ENCODE peak calls at places on chromosomes 11 and 22, in five cellular contexts. H is psoas muscle, F is heart right ventricle, E is HCT116, Z is small intestine. B is an unnamed sample.

GRCh38 chr11:96748639-96749370 is 359.0 kb downstream of the JRKL start:
- DNase-seq in H (no peak), F (no peak), E (no peak), Z (no peak), B (no peak)

GRCh38 chr22:36860821-36861659 is at the start of gene NCF4:
- DNase-seq in H (peak; percentile 55), F (peak; percentile 57), E (no peak), Z (peak; percentile 45), B (peak; percentile 70)

GRCh38 chr22:29722151-29722550 is 2.3 kb downstream of the CABP7 start:
- DNase-seq in H (no peak), F (no peak), E (no peak), Z (no peak), B (no peak)

GRCh38 chr11:68331338-68331947 is 19.1 kb downstream of the LRP5 start:
- DNase-seq in H (no peak), F (no peak), E (no peak), Z (peak; percentile 89), B (no peak)

GRCh38 chr11:133082453-133082781 is 449.9 kb downstream of the OPCML start:
- DNase-seq in H (peak; percentile 34), F (peak; percentile 58), E (no peak), Z (no peak), B (no peak)

GRCh38 chr11:111612211-111612610 is 10.0 kb downstream of the SIK2 start:
- DNase-seq in H (no peak), F (no peak), E (no peak), Z (no peak), B (no peak)

GRCh38 chr11:130710022-130710421 is 206.3 kb downstream of the SNX19 start:
- DNase-seq in H (no peak), F (no peak), E (no peak), Z (no peak), B (no peak)

GRCh38 chr22:25406510-25407210 is 157.8 kb upstream of the GRK3 start:
- DNase-seq in H (no peak), F (no peak), E (no peak), Z (no peak), B (no peak)

GRCh38 chr22:36220457-36220921 is 18.8 kb downstream of the APOL2 start:
- DNase-seq in H (peak; percentile 42), F (peak; percentile 21), E (no peak), Z (peak; percentile 59), B (peak; percentile 73)

GRCh38 chr22:37740455-37741311 is 43.8 kb downstream of the TRIOBP start:
- DNase-seq in H (no peak), F (no peak), E (no peak), Z (no peak), B (no peak)

GRCh38 chr11:13233173-13233572 is 44.4 kb upstream of the BMAL1 start:
- DNase-seq in H (no peak), F (no peak), E (no peak), Z (no peak), B (no peak)

GRCh38 chr11:88352139-88352538 is 14.6 kb upstream of the CTSC start:
- DNase-seq in H (no peak), F (no peak), E (no peak), Z (no peak), B (no peak)

GRCh38 chr11:122116591-122116990 is 576 bp upstream of the BLID start:
- DNase-seq in H (no peak), F (no peak), E (no peak), Z (no peak), B (no peak)

GRCh38 chr11:99199336-99199735 is 178.6 kb downstream of the CNTN5 start:
- DNase-seq in H (no peak), F (no peak), E (no peak), Z (peak; percentile 3), B (no peak)

GRCh38 chr11:33970984-33971466 is 79.1 kb upstream of the LMO2 start:
- DNase-seq in H (peak; percentile 29), F (peak; percentile 59), E (peak; percentile 64), Z (peak; percentile 73), B (peak; percentile 74)

GRCh38 chr11:44004452-44004833 is 43.3 kb upstream of the ACCSL start:
- DNase-seq in H (no peak), F (no peak), E (no peak), Z (no peak), B (peak; percentile 28)

GRCh38 chr22:25567305-25567704 is 2.8 kb downstream of the GRK3 start:
- DNase-seq in H (no peak), F (no peak), E (no peak), Z (no peak), B (no peak)

GRCh38 chr11:113289341-113290187 is 24.8 kb upstream of the TTC12 start:
- DNase-seq in H (peak; percentile 53), F (peak; percentile 33), E (peak; percentile 21), Z (peak; percentile 47), B (no peak)

GRCh38 chr11:1890856-1891830 is 552 bp downstream of the PRR33 start:
- DNase-seq in H (peak; percentile 79), F (no peak), E (no peak), Z (no peak), B (no peak)

GRCh38 chr22:32940736-32941135 is 117.4 kb downstream of the SYN3 start:
- DNase-seq in H (no peak), F (no peak), E (no peak), Z (no peak), B (no peak)

GRCh38 chr11:122102426-122102825 is 13.6 kb downstream of the BLID start:
- DNase-seq in H (no peak), F (no peak), E (no peak), Z (no peak), B (no peak)

GRCh38 chr11:128407962-128408361 is 179.4 kb downstream of the ETS1 start:
- DNase-seq in H (no peak), F (no peak), E (no peak), Z (no peak), B (no peak)

GRCh38 chr11:95499516-95500135 is 268.6 kb upstream of the SESN3 start:
- DNase-seq in H (no peak), F (no peak), E (no peak), Z (no peak), B (no peak)

GRCh38 chr11:134228625-134229024 is 4.2 kb downstream of the VPS26B start:
- DNase-seq in H (no peak), F (no peak), E (no peak), Z (peak; percentile 27), B (no peak)

GRCh38 chr11:115504279-115505158 is at the start of gene CADM1:
- DNase-seq in H (peak; percentile 92), F (peak; percentile 92), E (no peak), Z (peak; percentile 95), B (peak; percentile 94)

GRCh38 chr22:31753005-31753633 is 700 bp upstream of the DEPDC5 start:
- DNase-seq in H (peak; percentile 39), F (peak; percentile 44), E (no peak), Z (peak; percentile 39), B (peak; percentile 63)

GRCh38 chr11:57515332-57516060 is at the start of gene SLC43A1:
- DNase-seq in H (peak; percentile 62), F (peak; percentile 54), E (no peak), Z (peak; percentile 14), B (peak; percentile 70)

GRCh38 chr22:20994902-20995241 is 7.0 kb downstream of the THAP7 start:
- DNase-seq in H (no peak), F (no peak), E (no peak), Z (no peak), B (no peak)
- H3K36me3 ChIP-seq in H (peaks cover 3% of the 10 kb centered on the region), F (peaks cover 100% of the 10 kb centered on the region), E (peaks cover 6% of the 10 kb centered on the region), Z (peaks cover 4% of the 10 kb centered on the region), B (peaks cover 76% of the 10 kb centered on the region)

GRCh38 chr11:102382384-102382783 is 35.4 kb downstream of the BIRC2 start:
- DNase-seq in H (no peak), F (no peak), E (no peak), Z (no peak), B (no peak)
- H3K36me3 ChIP-seq in H (peaks cover 8% of the 10 kb centered on the region), F (peaks cover 81% of the 10 kb centered on the region), E (peaks cover 22% of the 10 kb centered on the region), Z (no peaks in the 10 kb centered on the region), B (peaks cover 44% of the 10 kb centered on the region)

DNA sequence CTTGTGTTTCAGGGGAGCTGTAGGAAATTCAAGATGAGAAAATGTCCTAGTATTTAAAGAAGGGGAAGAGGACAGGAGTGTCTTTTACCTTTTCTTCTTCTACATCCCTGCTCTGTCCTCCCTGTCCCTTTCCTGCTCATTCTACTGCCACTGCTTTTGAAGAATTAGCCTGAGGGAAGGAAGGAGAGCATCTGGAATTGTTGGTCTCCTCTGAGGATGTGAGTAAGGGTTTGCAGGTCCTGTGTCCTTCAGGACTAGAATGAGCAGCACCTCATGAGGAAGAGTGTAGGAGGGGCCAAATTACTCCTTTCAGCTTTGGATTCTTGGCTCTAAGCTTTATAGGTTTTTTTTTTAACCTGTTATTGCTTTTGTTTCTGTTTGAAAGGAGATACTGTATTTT is 24.2 kb downstream of the SNU13 start:
- DNase-seq in H (no peak), F (no peak), E (no peak), Z (no peak), B (no peak)
- H3K36me3 ChIP-seq in H (peaks cover 18% of the 10 kb centered on the region), F (peaks cover 61% of the 10 kb centered on the region), E (peaks cover 31% of the 10 kb centered on the region), Z (peaks cover 16% of the 10 kb centered on the region), B (peaks cover 58% of the 10 kb centered on the region)

GRCh38 chr11:117157507-117157906 is 13.4 kb downstream of the PAFAH1B2 start:
- DNase-seq in H (no peak), F (no peak), E (no peak), Z (no peak), B (no peak)
- H3K36me3 ChIP-seq in H (peaks cover 9% of the 10 kb centered on the region), F (peaks cover 88% of the 10 kb centered on the region), E (peaks cover 37% of the 10 kb centered on the region), Z (peaks cover 4% of the 10 kb centered on the region), B (peaks cover 65% of the 10 kb centered on the region)

GRCh38 chr11:102552020-102552419 is 21.5 kb upstream of the MMP7 start:
- DNase-seq in H (no peak), F (no peak), E (no peak), Z (no peak), B (no peak)

GRCh38 chr11:102555091-102555490 is 24.5 kb upstream of the MMP7 start:
- DNase-seq in H (no peak), F (no peak), E (no peak), Z (no peak), B (no peak)

GRCh38 chr11:102552447-102553200 is 22.1 kb upstream of the MMP7 start:
- DNase-seq in H (no peak), F (no peak), E (peak; percentile 94), Z (peak; percentile 14), B (no peak)

GRCh38 chr11:102553835-102554282 is 23.3 kb upstream of the MMP7 start:
- DNase-seq in H (no peak), F (no peak), E (no peak), Z (no peak), B (no peak)

GRCh38 chr11:102551188-102551781 is 20.7 kb upstream of the MMP7 start:
- DNase-seq in H (no peak), F (no peak), E (no peak), Z (no peak), B (no peak)
- H3K36me3 ChIP-seq in H (no peaks in the 10 kb centered on the region), F (no peaks in the 10 kb centered on the region), E (no peaks in the 10 kb centered on the region), Z (no peaks in the 10 kb centered on the region), B (no peaks in the 10 kb centered on the region)

DNA sequence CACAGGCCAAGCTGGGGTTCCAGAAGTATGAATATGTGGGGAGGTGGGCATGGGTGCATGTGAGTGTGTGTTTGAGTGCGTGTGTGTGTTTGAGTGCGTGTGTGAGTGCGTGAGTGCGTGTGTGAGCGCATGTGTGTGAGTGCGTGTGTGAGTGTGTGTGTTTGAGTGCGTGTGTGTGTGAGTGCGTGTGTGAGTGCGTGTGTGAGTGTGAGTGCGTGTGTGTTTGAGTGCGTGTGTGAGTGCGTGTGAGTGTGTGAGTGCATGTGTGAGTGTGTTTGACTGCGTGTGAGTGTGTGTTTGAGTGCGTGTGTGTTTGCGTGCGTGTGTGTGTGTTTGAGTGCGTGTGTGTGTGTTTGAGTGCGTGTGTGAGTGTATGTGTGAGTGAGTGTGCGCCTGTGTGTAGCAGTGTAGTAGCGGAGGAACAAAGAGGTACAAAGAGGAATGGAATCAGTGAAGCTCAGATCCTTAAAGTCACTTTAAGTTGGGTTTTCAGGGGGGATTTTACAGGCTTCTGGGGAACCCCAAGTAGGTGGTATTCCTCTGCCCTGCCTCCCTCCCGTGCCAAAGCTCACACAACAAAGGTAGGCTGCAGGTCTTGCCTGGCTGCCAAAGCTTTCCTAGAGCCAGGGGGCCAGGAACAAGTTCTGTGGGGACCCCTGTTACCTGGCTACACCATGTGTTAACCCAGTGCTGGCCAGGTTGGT is 137.1 kb downstream of the KIRREL3 start:
- DNase-seq in H (no peak), F (no peak), E (no peak), Z (no peak), B (no peak)
- H3K36me3 ChIP-seq in H (no peaks in the 10 kb centered on the region), F (no peaks in the 10 kb centered on the region), E (no peaks in the 10 kb centered on the region), Z (no peaks in the 10 kb centered on the region), B (no peaks in the 10 kb centered on the region)

B was measured in right atrium auricular region.